ENCODE peak calls at places on chromosome 22, in five cellular contexts. J is NCI-H2081; A is activated CD4-positive, alpha-beta T cell treated with anti-CD3 and anti-CD28 coated beads, Interleukin-2, amount 50 U/mL, for 4 hours; X is T-helper 1 cell; I is NCI-H460. C is an unnamed sample.

GRCh38 chr22:27615408-27615807 is 186.1 kb downstream of the MN1 start:
- DNase-seq in A (no peak), J (no peak), I (no peak), X (no peak), C (no peak)

GRCh38 chr22:48485144-48486135 is 1342.2 kb downstream of the BRD1 start:
- DNase-seq in I (no peak), A (no peak), J (no peak), X (no peak), C (no peak)

GRCh38 chr22:19178065-19178658 is 374 bp downstream of the SLC25A1 start:
- DNase-seq in I (no peak), J (no peak), A (peak), X (peak), C (no peak)

GRCh38 chr22:19805821-19806212 is 45.2 kb downstream of the TBX1 start:
- DNase-seq in J (no peak), X (no peak), A (no peak), I (no peak), C (no peak)

GRCh38 chr22:22997262-22997898 is 72.9 kb upstream of the GNAZ start:
- DNase-seq in I (no peak), J (no peak), A (no peak), X (no peak), C (no peak)

GRCh38 chr22:26321469-26321913 is 107.6 kb upstream of the ASPHD2 start:
- DNase-seq in I (no peak), A (no peak), J (no peak), X (no peak), C (no peak)

GRCh38 chr22:17213976-17214375 is 5.3 kb downstream of the ADA2 start:
- DNase-seq in A (peak), J (no peak), I (peak), X (peak), C (no peak)

GRCh38 chr22:43616645-43617044 is 195.5 kb downstream of the EFCAB6 start:
- DNase-seq in J (no peak), X (no peak), A (no peak), I (no peak), C (no peak)

GRCh38 chr22:22565991-22566390 is 6.9 kb upstream of the PRAME start:
- DNase-seq in X (no peak), A (no peak), I (no peak), J (no peak), C (no peak)

GRCh38 chr22:27780161-27780575 is 21.4 kb downstream of the MN1 start:
- DNase-seq in A (no peak), X (no peak), I (no peak), J (no peak), C (no peak)

GRCh38 chr22:33328789-33329296 is 270.7 kb upstream of the SYN3 start:
- DNase-seq in I (no peak), J (no peak), A (no peak), X (no peak), C (no peak)

GRCh38 chr22:39087881-39088687 is 9.0 kb upstream of the APOBEC3H start:
- DNase-seq in A (no peak), J (no peak), X (no peak), I (no peak), C (no peak)

GRCh38 chr22:38719196-38719595 is 13.5 kb downstream of the GTPBP1 start:
- DNase-seq in X (no peak), A (no peak), J (no peak), I (no peak), C (no peak)

GRCh38 chr22:22959147-22959827 is 71.7 kb downstream of the IGLL5 start:
- DNase-seq in X (peak), J (peak), A (peak), I (peak), C (peak)

GRCh38 chr22:48919187-48919590 is 908.5 kb downstream of the BRD1 start:
- DNase-seq in A (no peak), I (no peak), J (no peak), X (no peak), C (no peak)

GRCh38 chr22:27094633-27095308 is 437.4 kb downstream of the MIAT start:
- DNase-seq in A (no peak), X (no peak), I (no peak), J (no peak), C (no peak)

GRCh38 chr22:45212992-45213751 is 27.5 kb downstream of the KIAA0930 start:
- DNase-seq in J (no peak), I (peak), X (no peak), A (no peak), C (no peak)

GRCh38 chr22:17905445-17905844 is 118.9 kb downstream of the MICAL3 start:
- DNase-seq in I (no peak), J (no peak), A (no peak), X (no peak), C (no peak)